ENCODE peak calls at places on chromosomes 11 and 22, in four cellular contexts. H, Q, K and R are unnamed samples.

GRCh38 chr11:95149659-95150294 is 60.1 kb downstream of the ENDOD1 start:
- DNase-seq in H (peak), Q (no peak), K (no peak), R (no peak)

GRCh38 chr11:84790849-84791427 is 836.2 kb downstream of the DLG2 start:
- DNase-seq in H (no peak), Q (no peak), K (no peak), R (no peak)

GRCh38 chr22:41888638-41889200 is 26.2 kb downstream of the SHISA8 start:
- DNase-seq in H (no peak), Q (peak), K (no peak), R (no peak)

GRCh38 chr22:44724859-44725258 is 22.9 kb downstream of the PRR5 start:
- DNase-seq in H (no peak), Q (no peak), K (no peak), R (no peak)

GRCh38 chr11:47572715-47573255 is 6.0 kb downstream of the KBTBD4 start:
- DNase-seq in H (peak), Q (no peak), K (no peak), R (no peak)

GRCh38 chr11:61828629-61829407 is 718 bp downstream of the FADS2 start:
- DNase-seq in H (peak), Q (no peak), K (peak), R (peak)

GRCh38 chr22:23237201-23237798 is 57.0 kb downstream of the BCR start:
- DNase-seq in H (peak), Q (no peak), K (peak), R (no peak)

GRCh38 chr22:44822479-44822878 is 70.1 kb downstream of the ARHGAP8 start:
- DNase-seq in H (no peak), Q (no peak), K (no peak), R (no peak)

GRCh38 chr11:92948116-92948515 is 21.3 kb upstream of the MTNR1B start:
- DNase-seq in H (no peak), Q (no peak), K (no peak), R (no peak)

GRCh38 chr22:38218661-38219331 is 17.0 kb downstream of the MAFF start:
- DNase-seq in H (peak), Q (peak), K (no peak), R (no peak)

GRCh38 chr11:70734379-70734778 is 336.1 kb downstream of the CTTN start:
- DNase-seq in H (no peak), Q (no peak), K (no peak), R (no peak)

GRCh38 chr22:46574993-46575914 is 37.8 kb upstream of the CELSR1 start:
- DNase-seq in H (peak), Q (no peak), K (no peak), R (no peak)

GRCh38 chr22:46731246-46732040 is 6.6 kb downstream of the CERK start:
- DNase-seq in H (no peak), Q (no peak), K (no peak), R (no peak)

GRCh38 chr11:66920978-66921784 is 37.0 kb downstream of the PC start:
- DNase-seq in H (no peak), Q (no peak), K (no peak), R (peak)

GRCh38 chr22:30305906-30306628 is 16.8 kb upstream of the CASTOR1 start:
- DNase-seq in H (peak), Q (no peak), K (no peak), R (peak)

GRCh38 chr11:109043318-109043717 is 378.4 kb downstream of the DDX10 start:
- DNase-seq in H (no peak), Q (no peak), K (no peak), R (no peak)

GRCh38 chr11:96309001-96309642 is 33.9 kb downstream of the MAML2 start:
- DNase-seq in H (peak), Q (no peak), K (no peak), R (no peak)

GRCh38 chr11:85279267-85279666 is 347.9 kb downstream of the DLG2 start:
- DNase-seq in H (no peak), Q (no peak), K (no peak), R (no peak)

GRCh38 chr11:69375316-69376154 is 81.6 kb downstream of the MYEOV start:
- DNase-seq in H (no peak), Q (no peak), K (no peak), R (no peak)

GRCh38 chr11:18479063-18479462 is 23.4 kb downstream of the LDHAL6A start:
- DNase-seq in H (no peak), Q (no peak), K (no peak), R (no peak)

GRCh38 chr11:61688368-61689163 is 8.4 kb downstream of the DAGLA start:
- DNase-seq in H (peak), Q (peak), K (peak), R (no peak)

GRCh38 chr11:28245131-28245530 is 136.9 kb downstream of the METTL15 start:
- DNase-seq in H (no peak), Q (no peak), K (no peak), R (no peak)